ENCODE peak calls at places on chromosomes 3 and 15, in six cellular contexts. P, F, X, Y, L and C are unnamed samples.

GRCh38 chr15:37100109-37100873 is at the start of gene MEIS2:
- DNase-seq in L (peak), Y (peak), P (peak), F (peak), X (peak), C (peak)

GRCh38 chr15:73333001-73333400 is 35.8 kb downstream of the HCN4 start:
- DNase-seq in L (no peak), F (no peak), X (no peak), Y (no peak), P (no peak), C (no peak)

GRCh38 chr3:114847564-114847963 is 299.5 kb downstream of the ZBTB20 start:
- DNase-seq in P (no peak), X (no peak), L (no peak), F (no peak), Y (no peak), C (no peak)

GRCh38 chr3:190205739-190206138 is 85.0 kb upstream of the P3H2 start:
- DNase-seq in P (no peak), Y (no peak), F (no peak), L (peak), X (no peak), C (peak)

GRCh38 chr3:131109156-131109555 is 82.5 kb downstream of the NEK11 start:
- DNase-seq in F (no peak), X (no peak), L (no peak), Y (no peak), P (no peak), C (no peak)

GRCh38 chr15:30921106-30921505 is 17.4 kb downstream of the FAN1 start:
- DNase-seq in Y (no peak), F (no peak), L (no peak), P (no peak), X (no peak), C (no peak)

GRCh38 chr15:92009162-92009561 is 155.7 kb downstream of the SLCO3A1 start:
- DNase-seq in X (no peak), P (no peak), Y (no peak), L (no peak), F (no peak), C (no peak)

GRCh38 chr3:147701195-147701594 is 292.0 kb downstream of the ZIC1 start:
- DNase-seq in X (no peak), F (no peak), P (no peak), Y (no peak), L (no peak), C (no peak)

GRCh38 chr3:48090166-48090939 is 74.1 kb upstream of the MAP4 start:
- DNase-seq in Y (no peak), F (no peak), X (no peak), L (no peak), P (no peak), C (no peak)

GRCh38 chr3:129317876-129318275 is 39.2 kb downstream of the HMCES start:
- DNase-seq in L (no peak), Y (no peak), P (no peak), F (no peak), X (no peak), C (no peak)

GRCh38 chr15:45093013-45093412 is 21.0 kb downstream of the DUOX2 start:
- DNase-seq in Y (no peak), F (no peak), P (no peak), X (no peak), L (no peak), C (no peak)

GRCh38 chr15:63156086-63156707 is 1.1 kb downstream of the RPS27L start:
- DNase-seq in F (no peak), X (peak), L (no peak), P (no peak), Y (no peak), C (no peak)

GRCh38 chr3:30042274-30042859 is 564.0 kb upstream of the TGFBR2 start:
- DNase-seq in Y (peak), P (peak), L (peak), X (peak), F (peak), C (peak)

GRCh38 chr15:69794643-69795461 is 302.9 kb downstream of the TLE3 start:
- DNase-seq in Y (no peak), X (no peak), L (no peak), F (no peak), P (no peak), C (no peak)

GRCh38 chr3:47405820-47406761 is 25.3 kb downstream of the PTPN23 start:
- DNase-seq in P (peak), Y (no peak), L (no peak), X (no peak), F (no peak), C (no peak)

GRCh38 chr3:18744472-18744871 is 319.3 kb upstream of the SATB1 start:
- DNase-seq in L (no peak), Y (no peak), P (no peak), F (no peak), X (no peak), C (no peak)

GRCh38 chr3:114014211-114014610 is 42.1 kb downstream of the CCDC191 start:
- DNase-seq in X (no peak), L (no peak), F (no peak), P (no peak), Y (no peak), C (no peak)

GRCh38 chr3:9803494-9803893 is 6.6 kb upstream of the TTLL3 start:
- DNase-seq in F (no peak), Y (no peak), X (no peak), L (no peak), P (no peak), C (no peak)

GRCh38 chr3:59563966-59564365 is 514.1 kb upstream of the CFAP20DC start:
- DNase-seq in Y (no peak), F (no peak), X (no peak), L (no peak), P (no peak), C (no peak)

GRCh38 chr3:169812844-169813677 is at the start of the genes LRRC34 and LRRIQ4:
- DNase-seq in L (peak), P (no peak), X (peak), Y (no peak), F (no peak), C (no peak)

GRCh38 chr15:23994273-23994672 is 307.2 kb upstream of the NDN start:
- DNase-seq in L (no peak), X (no peak), Y (no peak), F (no peak), P (no peak), C (no peak)

GRCh38 chr3:73094127-73094526 is 32.7 kb downstream of the EBLN2 start:
- DNase-seq in Y (no peak), F (peak), P (peak), X (peak), L (no peak), C (peak)

GRCh38 chr3:184371570-184372018 is 6.4 kb downstream of the THPO start:
- DNase-seq in L (no peak), X (peak), P (peak), F (peak), Y (peak), C (peak)

GRCh38 chr3:45593708-45594601 is 596 bp upstream of the LIMD1 start:
- DNase-seq in L (no peak), X (peak), P (peak), Y (peak), F (peak), C (peak)

GRCh38 chr3:33943277-33943676 is 144.8 kb downstream of the PDCD6IP start:
- DNase-seq in X (no peak), Y (no peak), P (no peak), L (no peak), F (no peak), C (no peak)

GRCh38 chr3:33940736-33941135 is 142.3 kb downstream of the PDCD6IP start:
- DNase-seq in F (no peak), X (no peak), P (no peak), L (no peak), Y (no peak), C (no peak)

GRCh38 chr3:33940149-33940548 is 141.7 kb downstream of the PDCD6IP start:
- DNase-seq in P (no peak), L (no peak), F (no peak), Y (no peak), X (no peak), C (no peak)

GRCh38 chr3:33941804-33942203 is 143.4 kb downstream of the PDCD6IP start:
- DNase-seq in P (no peak), X (no peak), Y (no peak), F (no peak), L (peak), C (no peak)

GRCh38 chr3:33942483-33943150 is 144.2 kb downstream of the PDCD6IP start:
- DNase-seq in P (peak), Y (no peak), F (no peak), L (no peak), X (no peak), C (no peak)
- TF ChIP-seq EP300 in P (peak), Y (no peak), F (no peak), L (no peak), X (no peak), C (no peak)

GRCh38 chr3:148735597-148735996 is 37.9 kb downstream of the AGTR1 start:
- DNase-seq in L (no peak), P (no peak), X (no peak), Y (no peak), F (no peak), C (no peak)

GRCh38 chr3:148739720-148740119 is 42.0 kb downstream of the AGTR1 start:
- DNase-seq in Y (no peak), L (no peak), F (no peak), X (no peak), P (no peak), C (no peak)

GRCh38 chr3:148741219-148741618 is 43.5 kb downstream of the AGTR1 start:
- DNase-seq in L (no peak), F (no peak), Y (no peak), P (no peak), X (no peak), C (no peak)

GRCh38 chr3:148736086-148736485 is 38.4 kb downstream of the AGTR1 start:
- DNase-seq in X (no peak), P (no peak), F (no peak), L (no peak), Y (no peak), C (no peak)

GRCh38 chr3:148737104-148737525 is 39.4 kb downstream of the AGTR1 start:
- DNase-seq in Y (no peak), P (no peak), L (no peak), F (peak), X (peak), C (no peak)
- TF ChIP-seq CHD2 in Y (no peak), P (no peak), L (no peak), F (no peak), X (no peak), C (no peak)

GRCh38 chr15:98596885-98597343 is 51.4 kb upstream of the IGF1R start:
- DNase-seq in P (no peak), Y (no peak), L (no peak), F (no peak), X (no peak), C (no peak)
- TF ChIP-seq EP300 in P (no peak), Y (no peak), L (no peak), F (no peak), X (no peak), C (no peak)

GRCh38 chr15:79401301-79401700 is 30.8 kb upstream of the MINAR1 start:
- DNase-seq in Y (no peak), P (no peak), X (no peak), L (no peak), F (no peak), C (no peak)
- TF ChIP-seq CHD2 in Y (no peak), P (no peak), X (no peak), L (no peak), F (no peak), C (no peak)

GRCh38 chr3:126267169-126267975 is 87.0 kb upstream of the ALDH1L1 start:
- DNase-seq in L (no peak), Y (peak), X (peak), F (peak), P (no peak), C (peak)
- TF ChIP-seq EP300 in L (no peak), Y (no peak), X (no peak), F (no peak), P (no peak), C (no peak)

GRCh38 chr3:101725192-101725889 is 927 bp downstream of the CEP97 start:
- DNase-seq in Y (peak), P (peak), L (no peak), X (peak), F (no peak), C (peak)
- TF ChIP-seq CHD2 in Y (no peak), P (no peak), L (no peak), X (no peak), F (no peak), C (no peak)

GRCh38 chr15:99096894-99097426 is 7.9 kb upstream of the SYNM start:
- DNase-seq in X (no peak), L (no peak), Y (no peak), F (no peak), P (no peak), C (no peak)
- TF ChIP-seq EP300 in X (no peak), L (no peak), Y (no peak), F (no peak), P (no peak), C (no peak)

DNA sequence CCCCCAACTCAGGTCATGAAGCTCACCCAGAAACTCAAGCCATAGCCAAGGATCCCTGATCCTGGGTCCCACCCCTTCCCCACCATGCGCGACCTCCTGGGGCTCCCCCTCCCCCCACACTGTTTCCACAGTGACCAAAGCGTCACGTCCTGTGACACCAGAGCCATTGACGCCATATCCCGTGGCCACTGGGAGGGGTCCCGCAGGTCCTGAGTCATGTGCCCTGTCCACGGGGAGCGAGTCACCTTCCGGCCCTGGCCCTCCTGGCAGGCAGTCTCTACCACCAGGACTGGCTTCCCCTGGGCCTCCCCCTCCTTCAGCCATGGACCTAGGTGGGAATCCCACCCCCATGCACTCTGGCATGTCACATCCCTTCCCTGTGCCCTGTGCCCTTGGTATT is 15.6 kb downstream of the SEMA3F start:
- DNase-seq in P (peak), Y (no peak), F (peak), X (no peak), L (no peak), C (no peak)
- TF ChIP-seq CHD2 in P (no peak), Y (no peak), F (no peak), X (no peak), L (no peak), C (no peak)